ENCODE peak calls at places on chromosome 18, in six cellular contexts. K is endothelial cell; F is cardiac muscle cell; T is neural crest cell; L is MCF 10A; H is activated CD4-positive, alpha-beta T cell treated with anti-CD3 and anti-CD28 coated beads for 36 hours. R is an unnamed sample.

GRCh38 chr18:8771930-8772329 is 66.6 kb downstream of the MTCL1 start:
- DNase-seq in K (no peak), T (no peak), F (peak; percentile 66), H (no peak), L (peak; percentile 56), R (peak; percentile 78)

GRCh38 chr18:50879302-50880107 is 587 bp downstream of the ME2 start:
- DNase-seq in L (peak; percentile 49), T (no peak), K (no peak), H (peak; percentile 53), F (peak; percentile 65), R (no peak)

GRCh38 chr18:5521000-5521399 is 22.8 kb downstream of the EPB41L3 start:
- DNase-seq in H (no peak), T (no peak), K (no peak), L (no peak), F (no peak), R (no peak)

GRCh38 chr18:25177631-25178030 is 174.3 kb downstream of the ZNF521 start:
- DNase-seq in L (no peak), K (no peak), F (no peak), H (no peak), T (no peak), R (no peak)

GRCh38 chr18:58753976-58754375 is 82.7 kb downstream of the MALT1 start:
- DNase-seq in T (no peak), H (no peak), K (no peak), F (no peak), L (no peak), R (no peak)

GRCh38 chr18:39571511-39571910 is 2005.9 kb upstream of the CELF4 start:
- DNase-seq in K (peak; percentile 45), T (no peak), L (peak; percentile 30), H (no peak), F (peak; percentile 54), R (no peak)

GRCh38 chr18:28183418-28184078 is 6.6 kb upstream of the CDH2 start:
- DNase-seq in H (no peak), F (peak; percentile 47), T (no peak), L (peak; percentile 50), K (no peak), R (no peak)

GRCh38 chr18:46071615-46071893 is 506 bp downstream of the PSTPIP2 start:
- DNase-seq in L (no peak), K (no peak), F (no peak), T (no peak), H (peak; percentile 23), R (no peak)

GRCh38 chr18:48442761-48443160 is 33.6 kb upstream of the ZBTB7C start:
- DNase-seq in K (no peak), L (no peak), F (peak; percentile 28), T (no peak), H (no peak), R (no peak)

GRCh38 chr18:27996792-27997191 is 180.1 kb downstream of the CDH2 start:
- DNase-seq in H (no peak), L (peak; percentile 67), K (no peak), T (no peak), F (peak; percentile 36), R (no peak)

GRCh38 chr18:48161911-48162698 is 231.6 kb upstream of the SMAD2 start:
- DNase-seq in K (no peak), H (no peak), F (no peak), L (peak; percentile 34), T (no peak), R (peak; percentile 60)

GRCh38 chr18:70086085-70086484 is 119.4 kb downstream of the RTTN start:
- DNase-seq in F (no peak), T (no peak), L (no peak), K (no peak), H (no peak), R (no peak)

GRCh38 chr18:48818329-48819254 is 132.2 kb downstream of the SMAD7 start:
- DNase-seq in L (no peak), H (peak; percentile 2), K (no peak), T (no peak), F (no peak), R (no peak)

GRCh38 chr18:13376841-13377351 is 158.3 kb downstream of the LDLRAD4 start:
- DNase-seq in T (no peak), H (peak; percentile 85), L (no peak), F (no peak), K (no peak), R (no peak)

GRCh38 chr18:5909130-5909529 is 13.8 kb upstream of the TMEM200C start:
- DNase-seq in H (no peak), F (no peak), K (no peak), L (no peak), T (no peak), R (no peak)

GRCh38 chr18:48832961-48833700 is 117.6 kb downstream of the SMAD7 start:
- DNase-seq in T (no peak), K (no peak), L (peak; percentile 98), H (peak; percentile 44), F (peak; percentile 74), R (no peak)

GRCh38 chr18:11689031-11689971 is at the start of gene GNAL:
- DNase-seq in H (peak; percentile 82), F (peak; percentile 92), L (peak; percentile 74), K (peak; percentile 78), T (peak; percentile 85), R (peak; percentile 63)

GRCh38 chr18:8479826-8480225 is 129.4 kb upstream of the RAB12 start:
- DNase-seq in L (no peak), H (no peak), T (no peak), K (no peak), F (no peak), R (no peak)

GRCh38 chr18:50142441-50143120 is 52.4 kb downstream of the MYO5B start:
- DNase-seq in L (peak; percentile 17), H (no peak), K (no peak), T (no peak), F (no peak), R (no peak)

GRCh38 chr18:45227004-45227403 is 388.3 kb upstream of the SLC14A2 start:
- DNase-seq in K (no peak), L (no peak), H (no peak), F (no peak), T (no peak), R (no peak)

GRCh38 chr18:78542204-78542603 is 437.4 kb upstream of the SALL3 start:
- DNase-seq in H (no peak), K (no peak), L (peak; percentile 1), F (peak; percentile 6), T (no peak), R (no peak)

GRCh38 chr18:37578886-37579513 is 13.4 kb upstream of the CELF4 start:
- DNase-seq in T (no peak), H (peak; percentile 32), F (peak; percentile 70), L (peak; percentile 53), K (no peak), R (peak; percentile 26)

GRCh38 chr18:10078053-10078452 is 164.2 kb downstream of the VAPA start:
- DNase-seq in L (no peak), T (no peak), F (no peak), H (no peak), K (no peak), R (no peak)

GRCh38 chr18:44805176-44805575 is 124.5 kb downstream of the SETBP1 start:
- DNase-seq in K (no peak), F (no peak), L (no peak), H (no peak), T (no peak), R (no peak)

GRCh38 chr18:46291149-46291548 is 187.0 kb downstream of the HAUS1 start:
- DNase-seq in H (no peak), K (no peak), T (no peak), L (no peak), F (no peak), R (no peak)

GRCh38 chr18:21168880-21169279 is 57.3 kb upstream of the ROCK1 start:
- DNase-seq in L (no peak), T (no peak), K (no peak), F (no peak), H (no peak), R (no peak)

R was measured in BE2C.